ENCODE peak calls at places on chromosomes 3 and 15, in six cellular contexts. V is WERI-Rb-1, R is testis, F is tibial nerve, C is stomach, N is psoas muscle. P is an unnamed sample.

GRCh38 chr3:159877924-159878323 is 110.7 kb upstream of the IL12A start:
- DNase-seq in V (no peak), R (no peak), N (no peak), C (no peak), F (no peak), P (no peak)

GRCh38 chr3:193134895-193135294 is 106.1 kb upstream of the PLAAT1 start:
- DNase-seq in N (peak; percentile 12), V (no peak), F (no peak), C (no peak), R (no peak), P (no peak)

GRCh38 chr3:37498126-37499039 is 324.0 kb upstream of the LRRFIP2 start:
- DNase-seq in C (no peak), F (no peak), V (no peak), R (no peak), N (no peak), P (no peak)

GRCh38 chr3:150775001-150775599 is 12.1 kb upstream of the SIAH2 start:
- DNase-seq in F (no peak), N (no peak), C (no peak), R (no peak), V (no peak), P (no peak)

GRCh38 chr15:89888214-89888804 is 5.5 kb downstream of the AP3S2 start:
- DNase-seq in C (no peak), V (peak; percentile 46), N (no peak), F (no peak), R (no peak), P (peak; percentile 60)

GRCh38 chr3:71760140-71760539 is 6.5 kb downstream of the GPR27 start:
- DNase-seq in V (no peak), C (no peak), R (no peak), N (no peak), F (no peak), P (no peak)

GRCh38 chr3:118501152-118501551 is 533.5 kb downstream of the IGSF11 start:
- DNase-seq in C (peak; percentile 39), F (peak; percentile 23), N (peak; percentile 22), V (no peak), R (peak; percentile 94), P (peak; percentile 24)

GRCh38 chr3:141710888-141711616 is 27.0 kb upstream of the RNF7 start:
- DNase-seq in F (no peak), N (no peak), V (no peak), R (no peak), C (no peak), P (no peak)

GRCh38 chr3:43055393-43055792 is 50.5 kb downstream of the POMGNT2 start:
- DNase-seq in F (no peak), N (no peak), C (no peak), V (no peak), R (no peak), P (no peak)

GRCh38 chr3:127787071-127787490 is 35.2 kb downstream of the MGLL start:
- DNase-seq in R (peak; percentile 58), V (no peak), C (no peak), F (peak; percentile 11), N (peak; percentile 79), P (no peak)

GRCh38 chr3:38039899-38040261 is 872 bp downstream of the DLEC1 start:
- DNase-seq in N (peak; percentile 44), F (no peak), C (peak; percentile 71), V (no peak), R (peak; percentile 87), P (peak; percentile 73)

GRCh38 chr3:181730364-181730763 is 18.6 kb downstream of the SOX2 start:
- DNase-seq in F (no peak), V (no peak), N (no peak), R (no peak), C (no peak), P (no peak)

GRCh38 chr3:141979050-141979671 is 102.7 kb downstream of the ATP1B3 start:
- DNase-seq in V (no peak), F (no peak), N (no peak), R (no peak), C (no peak), P (no peak)

GRCh38 chr15:66603301-66604179 is 37.7 kb upstream of the LCTL start:
- DNase-seq in C (peak; percentile 71), R (peak; percentile 74), V (peak; percentile 74), N (peak; percentile 50), F (no peak), P (peak; percentile 68)

GRCh38 chr3:59979542-59979941 is 929.7 kb upstream of the CFAP20DC start:
- DNase-seq in R (no peak), C (no peak), V (no peak), F (no peak), N (no peak), P (no peak)

GRCh38 chr3:124267406-124267805 is 275.5 kb upstream of the ROPN1 start:
- DNase-seq in N (no peak), R (no peak), C (no peak), F (no peak), V (no peak), P (no peak)

GRCh38 chr15:29346998-29347397 is 77.4 kb upstream of the NSMCE3 start:
- DNase-seq in F (no peak), V (no peak), R (no peak), C (no peak), N (no peak), P (no peak)

GRCh38 chr15:74040115-74040850 is 42.1 kb downstream of the GOLGA6A start:
- DNase-seq in R (peak; percentile 80), N (peak; percentile 66), C (no peak), V (no peak), F (peak; percentile 47), P (peak; percentile 41)

GRCh38 chr3:129425213-129425612 is 3.2 kb downstream of the EFCAB12 start:
- DNase-seq in N (no peak), F (no peak), C (no peak), V (no peak), R (no peak), P (no peak)

GRCh38 chr3:184665101-184665500 is 46.8 kb downstream of the MAGEF1 start:
- DNase-seq in C (no peak), V (no peak), R (no peak), F (no peak), N (no peak), P (no peak)

GRCh38 chr3:128383316-128384235 is 83.1 kb downstream of the DNAJB8 start:
- DNase-seq in V (no peak), R (peak; percentile 40), N (peak; percentile 79), F (no peak), C (peak; percentile 86), P (peak; percentile 93)

GRCh38 chr3:178671261-178672191 is 135.3 kb downstream of the KCNMB2 start:
- DNase-seq in N (no peak), F (no peak), R (no peak), C (no peak), V (no peak), P (no peak)

GRCh38 chr15:57922780-57923179 is 142.7 kb downstream of the ALDH1A2 start:
- DNase-seq in C (peak; percentile 90), V (no peak), N (peak; percentile 37), F (no peak), R (peak; percentile 63), P (peak; percentile 78)

GRCh38 chr15:30872341-30872748 is 31.4 kb upstream of the FAN1 start:
- DNase-seq in F (no peak), N (no peak), R (no peak), C (no peak), V (no peak), P (no peak)

DNA sequence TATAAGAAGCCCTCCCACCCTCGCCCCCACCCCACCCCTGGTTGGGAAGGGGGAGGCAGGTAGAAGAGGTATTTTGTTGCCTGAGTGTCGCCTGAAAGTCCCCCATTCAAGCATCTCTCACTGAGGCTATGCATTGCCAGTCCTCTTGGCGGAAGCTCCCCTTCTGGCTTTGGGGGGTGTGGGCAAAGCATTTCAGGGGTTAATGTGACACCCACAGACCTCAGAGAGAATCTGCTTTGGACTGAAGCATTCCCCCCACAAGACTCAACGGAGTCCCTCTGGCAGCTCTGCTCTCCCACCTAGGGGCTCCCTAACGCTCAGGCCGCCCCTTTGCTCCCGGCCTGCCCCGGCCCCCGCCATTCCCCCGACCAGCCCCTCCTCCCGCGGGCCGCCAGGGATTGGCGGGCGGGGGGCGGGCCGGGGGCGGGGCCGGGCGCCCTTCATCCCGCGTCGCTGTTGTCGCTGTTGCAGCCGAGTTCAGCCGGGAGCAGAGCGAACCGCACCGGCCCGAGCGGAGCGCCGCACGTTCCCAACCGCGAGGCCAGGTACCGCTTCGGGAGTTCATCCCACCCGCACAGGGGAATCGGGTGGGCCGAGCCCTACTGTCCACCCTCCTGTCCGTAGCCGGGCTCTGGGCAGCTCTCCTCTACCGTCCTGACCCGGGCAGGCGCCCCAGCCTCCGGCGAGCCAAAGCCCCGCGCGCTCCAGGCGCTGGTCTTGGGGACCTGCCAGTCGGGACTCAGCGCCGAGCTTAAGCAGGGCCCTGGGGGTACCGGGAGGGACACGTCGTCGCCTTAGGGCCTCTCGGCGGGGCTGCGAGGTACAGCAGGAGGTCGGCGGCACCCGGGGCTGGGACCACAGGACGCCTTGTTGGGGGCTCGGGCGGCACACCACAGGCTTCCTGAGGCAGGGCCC is at the start of gene SLC38A3:
- DNase-seq in F (no peak), R (peak; percentile 43), N (no peak), V (peak; percentile 69), C (peak; percentile 39), P (no peak)
- H3K4me3 ChIP-seq in F (peak within 1 kb of the TSS; percentile 57), R (peak within 1 kb of the TSS; percentile 58), N (peak within 1 kb of the TSS; percentile 75), V (peak within 1 kb of the TSS; percentile 81), C (peak within 1 kb of the TSS; percentile 37), P (peak within 1 kb of the TSS; percentile 9)

GRCh38 chr3:187873843-187874242 is 128.6 kb upstream of the BCL6 start:
- DNase-seq in F (no peak), N (no peak), R (no peak), V (no peak), C (no peak), P (no peak)

GRCh38 chr3:187875868-187876267 is 130.6 kb upstream of the BCL6 start:
- DNase-seq in N (no peak), F (no peak), R (no peak), C (no peak), V (no peak), P (no peak)

GRCh38 chr3:187880438-187880837 is 135.2 kb upstream of the BCL6 start:
- DNase-seq in V (no peak), R (no peak), N (no peak), F (no peak), C (no peak), P (no peak)

GRCh38 chr3:187878776-187879524 is 133.7 kb upstream of the BCL6 start:
- DNase-seq in R (no peak), N (no peak), V (no peak), F (no peak), C (no peak), P (no peak)
- H3K9me3 ChIP-seq in R (no peaks in the 10 kb centered on the region), N (no peaks in the 10 kb centered on the region), V (no peaks in the 10 kb centered on the region), F (no peaks in the 10 kb centered on the region), C (no peaks in the 10 kb centered on the region), P (no peaks in the 10 kb centered on the region)

DNA sequence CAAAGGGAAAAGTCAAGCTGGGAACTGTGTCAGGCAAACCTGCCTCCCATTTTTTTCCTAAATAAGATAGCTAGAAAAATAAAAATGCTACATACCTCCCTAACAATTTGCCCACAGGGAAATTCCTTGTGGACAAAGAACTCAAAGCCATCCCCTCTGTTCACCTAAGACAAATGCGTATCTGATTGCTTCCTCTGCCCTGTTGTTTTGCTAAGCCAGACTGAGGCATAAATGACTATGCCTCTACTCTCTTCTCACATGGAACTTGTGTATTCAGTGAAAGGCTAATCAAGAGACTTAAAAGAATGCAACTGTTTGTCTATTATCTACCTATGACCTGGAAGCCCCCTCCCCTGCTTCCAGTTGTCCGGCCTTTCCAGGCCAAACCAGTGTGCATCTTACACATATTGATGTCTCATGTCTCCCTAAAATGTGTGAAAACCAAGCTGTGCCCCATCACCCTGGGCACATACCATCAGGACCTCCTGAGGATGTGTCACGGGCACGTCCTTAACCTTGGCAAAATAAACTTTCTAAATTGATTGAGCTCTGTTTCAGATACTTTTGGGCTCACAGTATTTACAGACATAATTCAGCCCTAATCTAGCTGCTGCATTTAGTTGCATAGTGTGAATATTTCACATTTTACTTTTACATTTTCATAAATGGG is 15.8 kb downstream of the CHD2 start:
- DNase-seq in C (no peak), F (no peak), V (no peak), N (no peak), R (no peak), P (no peak)
- H3K4me3 ChIP-seq in C (no peak overlapping the region), F (no peak overlapping the region), V (no peak overlapping the region), N (no peak overlapping the region), R (no peak overlapping the region), P (no peak overlapping the region)

GRCh38 chr15:25070357-25070963 is 115.7 kb downstream of the SNRPN start:
- DNase-seq in C (no peak), F (no peak), V (no peak), N (no peak), R (no peak), P (no peak)
- H3K9me3 ChIP-seq in C (peaks cover 99% of the 10 kb centered on the region), F (peaks cover 98% of the 10 kb centered on the region), V (peaks cover 86% of the 10 kb centered on the region), N (peaks cover 98% of the 10 kb centered on the region), R (no peaks in the 10 kb centered on the region), P (peaks cover 28% of the 10 kb centered on the region)